ENCODE peak calls at places on chromosomes 6 and 20, in ten cellular contexts. K is GM19239; F is activated CD4-positive, alpha-beta T cell treated with anti-CD3 and anti-CD28 coated beads for 36 hours; N is C1 segment of cervical spinal cord; Q is AG04450; W is COR-L47; H is astrocyte of the spinal cord; Z is AG09319; B is T-helper 2 cell; I is MV-4-11. E is an unnamed sample.
A peak's percentile ranks its signal among the peaks of the same experiment; 100 is the strongest.

GRCh38 chr20:63412889-63413288 is 51.7 kb upstream of the CHRNA4 start:
- DNase-seq in B (no peak), I (no peak), K (no peak), N (no peak), H (no peak), W (no peak), F (no peak), Z (no peak), Q (no peak), E (no peak)

GRCh38 chr20:57653910-57654309 is 33.7 kb upstream of the ZBP1 start:
- DNase-seq in H (no peak), B (no peak), N (no peak), W (no peak), F (no peak), Z (no peak), K (no peak), I (no peak), Q (no peak), E (no peak)

GRCh38 chr6:159473844-159474243 is 219.2 kb downstream of the SOD2 start:
- DNase-seq in B (no peak), Z (no peak), F (no peak), H (no peak), I (no peak), Q (no peak), W (no peak), K (no peak), N (no peak), E (no peak)

GRCh38 chr20:2403291-2404052 is 22.8 kb downstream of the TGM6 start:
- DNase-seq in K (no peak), Q (no peak), H (no peak), I (no peak), W (no peak), N (no peak), Z (no peak), F (no peak), B (no peak), E (no peak)

GRCh38 chr20:49303211-49303610 is 25.4 kb upstream of the ZNFX1 start:
- DNase-seq in I (peak; percentile 30), Z (peak; percentile 42), N (no peak), B (no peak), K (no peak), H (peak; percentile 58), F (no peak), W (no peak), Q (no peak), E (no peak)

GRCh38 chr6:6580225-6580870 is 8.2 kb upstream of the LY86 start:
- DNase-seq in H (no peak), I (no peak), Z (no peak), K (no peak), N (no peak), F (no peak), W (no peak), Q (no peak), B (no peak), E (no peak)

GRCh38 chr6:118783931-118784528 is 109.9 kb upstream of the ASF1A start:
- DNase-seq in W (no peak), Z (no peak), I (no peak), Q (peak; percentile 18), B (no peak), F (no peak), N (no peak), H (no peak), K (no peak), E (no peak)

GRCh38 chr20:44209691-44210421 is 715 bp downstream of the OSER1 start:
- DNase-seq in I (peak; percentile 30), Q (no peak), Z (no peak), K (no peak), F (peak; percentile 41), W (no peak), B (peak; percentile 9), H (peak; percentile 25), N (peak; percentile 58), E (no peak)

GRCh38 chr6:9638861-9639260 is 776.0 kb downstream of the TFAP2A start:
- DNase-seq in Q (no peak), W (no peak), K (no peak), H (no peak), B (no peak), F (no peak), N (no peak), Z (no peak), I (no peak), E (no peak)

GRCh38 chr6:151807513-151808330 is at the start of gene ESR1:
- DNase-seq in F (peak; percentile 39), I (no peak), H (no peak), K (no peak), Q (no peak), B (no peak), N (no peak), W (no peak), Z (no peak), E (peak; percentile 25)

GRCh38 chr6:130796313-130796905 is 30.8 kb upstream of the SMLR1 start:
- DNase-seq in I (no peak), K (no peak), F (no peak), Q (no peak), B (no peak), W (peak; percentile 39), H (peak; percentile 80), Z (no peak), N (no peak), E (peak; percentile 7)

GRCh38 chr20:59342017-59342957 is 41.9 kb downstream of the EDN3 start:
- DNase-seq in Z (no peak), I (peak; percentile 69), N (no peak), F (no peak), K (no peak), H (no peak), W (no peak), B (no peak), Q (no peak), E (no peak)

GRCh38 chr6:15498640-15499039 is 164.2 kb downstream of the DTNBP1 start:
- DNase-seq in N (no peak), Z (no peak), I (no peak), F (peak; percentile 3), Q (no peak), B (no peak), W (no peak), K (no peak), H (no peak), E (peak; percentile 86)